ENCODE peak calls at places on chromosome 12, in five cellular contexts. T, R, D, S and W are unnamed samples.

GRCh38 chr12:68374315-68374982 is 42.3 kb upstream of the MDM1 start:
- DNase-seq in D (no peak), R (peak; percentile 20), S (no peak), T (no peak), W (no peak)

GRCh38 chr12:91704446-91704845 is 441.2 kb downstream of the BTG1 start:
- DNase-seq in R (no peak), D (no peak), T (no peak), S (no peak), W (no peak)

GRCh38 chr12:23895792-23896218 is 53.7 kb downstream of the SOX5 start:
- DNase-seq in T (peak; percentile 74), R (no peak), S (no peak), D (no peak), W (no peak)

GRCh38 chr12:28782812-28783211 is 366.3 kb upstream of the FAR2 start:
- DNase-seq in R (no peak), S (no peak), D (no peak), T (no peak), W (no peak)

GRCh38 chr12:65741662-65742480 is 82.4 kb upstream of the HMGA2 start:
- DNase-seq in D (no peak), S (no peak), T (peak; percentile 79), R (no peak), W (no peak)

GRCh38 chr12:48980953-48981756 is 3.0 kb downstream of the WNT1 start:
- DNase-seq in S (peak; percentile 60), T (peak; percentile 67), R (no peak), D (no peak), W (no peak)

GRCh38 chr12:107417004-107417403 is 268.6 kb upstream of the PWP1 start:
- DNase-seq in D (no peak), S (no peak), R (no peak), T (no peak), W (no peak)

GRCh38 chr12:121287267-121287954 is 9.1 kb downstream of the CAMKK2 start:
- DNase-seq in T (no peak), D (no peak), R (no peak), S (no peak), W (peak; percentile 33)

GRCh38 chr12:57899010-57899662 is 42.2 kb upstream of the ATP23 start:
- DNase-seq in S (peak; percentile 81), R (peak; percentile 73), D (no peak), T (no peak), W (peak; percentile 51)

GRCh38 chr12:111462134-111462821 is 56.6 kb downstream of the SH2B3 start:
- DNase-seq in S (no peak), D (no peak), T (no peak), R (no peak), W (peak; percentile 72)

GRCh38 chr12:47848853-47849252 is 29.1 kb upstream of the HDAC7 start:
- DNase-seq in R (no peak), T (no peak), S (no peak), D (no peak), W (no peak)

GRCh38 chr12:43290836-43291235 is 261.2 kb downstream of the ADAMTS20 start:
- DNase-seq in R (no peak), S (no peak), T (no peak), D (no peak), W (no peak)

GRCh38 chr12:98532687-98533304 is 17.4 kb downstream of the TMPO start:
- DNase-seq in T (peak; percentile 85), D (peak; percentile 60), R (no peak), S (no peak), W (peak; percentile 23)

GRCh38 chr12:122979908-122980191 is 631 bp upstream of the ARL6IP4 start:
- DNase-seq in D (no peak), R (no peak), T (no peak), S (no peak), W (no peak)

GRCh38 chr12:57726884-57727757 is 11.4 kb downstream of the AGAP2 start:
- DNase-seq in D (no peak), S (peak; percentile 66), T (peak; percentile 55), R (no peak), W (no peak)

GRCh38 chr12:70243510-70244331 is 488 bp downstream of the CNOT2 start:
- DNase-seq in D (peak; percentile 13), R (peak; percentile 62), S (peak; percentile 77), T (peak; percentile 69), W (no peak)

GRCh38 chr12:1791104-1791927 is 29.0 kb upstream of the LRTM2 start:
- DNase-seq in S (no peak), R (peak; percentile 53), D (peak; percentile 38), T (peak; percentile 73), W (no peak)

GRCh38 chr12:75908961-75909699 is 122.4 kb downstream of the PHLDA1 start:
- DNase-seq in T (no peak), S (peak; percentile 58), D (no peak), R (no peak), W (peak; percentile 72)

GRCh38 chr12:79689477-79690155 is 1.1 kb downstream of the PAWR start:
- DNase-seq in S (peak; percentile 57), R (no peak), D (no peak), T (peak; percentile 71), W (no peak)

GRCh38 chr12:67514502-67514901 is 134.0 kb upstream of the DYRK2 start:
- DNase-seq in R (no peak), S (no peak), D (no peak), T (no peak), W (no peak)

GRCh38 chr12:106673151-106673550 is 90.3 kb downstream of the RFX4 start:
- DNase-seq in S (no peak), D (no peak), T (peak; percentile 5), R (no peak), W (no peak)

GRCh38 chr12:56947633-56948535 is 9.5 kb downstream of the RDH16 start:
- DNase-seq in R (no peak), D (peak; percentile 8), T (peak; percentile 40), S (no peak), W (no peak)

GRCh38 chr12:98198261-98198982 is 317.0 kb upstream of the TMPO start:
- DNase-seq in S (no peak), R (no peak), D (no peak), T (peak; percentile 30), W (no peak)

GRCh38 chr12:24851816-24852337 is 97.0 kb downstream of the BCAT1 start:
- DNase-seq in R (no peak), T (no peak), S (no peak), D (no peak), W (no peak)

GRCh38 chr12:45415393-45415817 is 199.5 kb downstream of the ANO6 start:
- DNase-seq in R (no peak), S (peak; percentile 82), T (no peak), D (peak; percentile 87), W (peak; percentile 95)

GRCh38 chr12:51531284-51531981 is 59.6 kb upstream of the SCN8A start:
- DNase-seq in D (no peak), R (no peak), S (no peak), T (peak; percentile 8), W (no peak)

DNA sequence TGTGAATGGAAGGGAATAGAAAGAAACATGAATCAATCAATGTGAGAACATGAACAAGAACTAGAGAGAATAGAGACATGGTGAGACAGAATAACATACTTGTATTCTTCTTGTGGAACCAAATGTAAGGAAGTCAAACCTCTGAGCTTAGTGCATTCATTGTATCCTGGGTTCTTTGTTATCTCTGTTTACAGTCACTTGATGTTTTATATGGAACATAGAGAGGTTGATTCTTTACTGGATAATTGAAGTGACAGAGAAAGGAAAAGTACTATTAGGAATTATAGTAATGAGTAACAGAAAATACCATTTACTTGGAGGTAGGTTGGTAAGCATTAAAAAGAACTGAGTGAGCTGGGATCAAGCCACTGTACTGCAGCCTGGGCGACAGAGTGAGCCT is 2.5 kb upstream of the WNK1 start:
- DNase-seq in R (no peak), T (no peak), D (no peak), S (no peak), W (no peak)
- H3K27ac ChIP-seq in R (peak overlapping the region; percentile 87), T (no peak overlapping the region), D (no peak overlapping the region), S (no peak overlapping the region), W (no peak overlapping the region)

DNA sequence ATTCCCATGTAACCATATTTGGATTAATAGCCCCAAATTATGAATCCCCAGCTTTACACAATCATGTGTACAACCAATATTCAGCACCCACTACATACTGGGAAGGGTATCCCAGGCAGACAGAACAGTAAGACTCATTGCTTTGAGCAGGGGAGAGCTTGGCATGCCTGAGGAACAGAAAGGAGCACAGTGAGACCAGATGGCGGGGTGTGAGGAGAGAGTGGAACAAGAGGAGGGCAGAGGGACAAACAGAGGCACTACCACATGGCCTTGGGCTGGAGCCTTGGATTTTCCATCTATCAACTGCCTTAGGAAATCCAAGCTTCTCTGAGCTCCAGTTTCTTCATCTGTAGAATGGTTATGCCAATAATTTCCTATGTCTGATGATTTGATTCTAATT is 3.8 kb downstream of the DGKA start:
- DNase-seq in R (no peak), D (no peak), S (no peak), T (no peak), W (no peak)
- H3K27ac ChIP-seq in R (peak overlapping the region; percentile 70), D (no peak overlapping the region), S (no peak overlapping the region), T (no peak overlapping the region), W (no peak overlapping the region)

GRCh38 chr12:108766294-108766693 is 35.0 kb upstream of the CORO1C start:
- DNase-seq in D (no peak), S (no peak), R (no peak), T (no peak), W (no peak)
- H3K27ac ChIP-seq in D (no peak overlapping the region), S (no peak overlapping the region), R (no peak overlapping the region), T (no peak overlapping the region), W (no peak overlapping the region)

GRCh38 chr12:14950421-14950820 is 11.0 kb downstream of the ARHGDIB start:
- DNase-seq in T (no peak), S (no peak), D (no peak), R (no peak), W (no peak)
- H3K27ac ChIP-seq in T (no peak overlapping the region), S (no peak overlapping the region), D (no peak overlapping the region), R (peak overlapping the region; percentile 90), W (no peak overlapping the region)

GRCh38 chr12:55842681-55843429 is at the start of gene MMP19:
- DNase-seq in S (no peak), R (no peak), T (peak; percentile 74), D (no peak), W (peak; percentile 62)
- H3K27ac ChIP-seq in S (no peak within 1 kb of the TSS), R (no peak within 1 kb of the TSS), T (no peak within 1 kb of the TSS), D (no peak within 1 kb of the TSS), W (peak within 1 kb of the TSS; percentile 61)

DNA sequence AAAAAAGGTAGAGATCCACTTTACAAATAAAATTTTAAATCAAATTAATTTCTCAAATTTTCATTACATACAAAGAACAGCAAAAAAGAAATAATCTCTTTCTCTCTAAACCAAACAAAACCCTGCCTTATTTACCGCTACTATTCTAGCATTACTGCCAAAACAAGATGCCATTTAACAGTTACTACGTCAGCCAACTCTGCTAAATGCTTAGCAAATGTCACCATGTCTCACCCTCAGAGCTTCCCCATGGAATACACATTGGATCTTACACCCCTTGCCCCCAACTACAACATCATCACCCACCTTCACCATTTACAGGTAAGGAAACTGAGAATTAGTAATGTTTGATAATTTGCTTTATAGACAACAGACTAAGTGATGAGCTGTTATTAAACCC is 23.0 kb upstream of the NR2C1 start:
- DNase-seq in T (no peak), S (no peak), D (no peak), R (no peak), W (no peak)
- H3K27ac ChIP-seq in T (no peak overlapping the region), S (no peak overlapping the region), D (no peak overlapping the region), R (no peak overlapping the region), W (no peak overlapping the region)

DNA sequence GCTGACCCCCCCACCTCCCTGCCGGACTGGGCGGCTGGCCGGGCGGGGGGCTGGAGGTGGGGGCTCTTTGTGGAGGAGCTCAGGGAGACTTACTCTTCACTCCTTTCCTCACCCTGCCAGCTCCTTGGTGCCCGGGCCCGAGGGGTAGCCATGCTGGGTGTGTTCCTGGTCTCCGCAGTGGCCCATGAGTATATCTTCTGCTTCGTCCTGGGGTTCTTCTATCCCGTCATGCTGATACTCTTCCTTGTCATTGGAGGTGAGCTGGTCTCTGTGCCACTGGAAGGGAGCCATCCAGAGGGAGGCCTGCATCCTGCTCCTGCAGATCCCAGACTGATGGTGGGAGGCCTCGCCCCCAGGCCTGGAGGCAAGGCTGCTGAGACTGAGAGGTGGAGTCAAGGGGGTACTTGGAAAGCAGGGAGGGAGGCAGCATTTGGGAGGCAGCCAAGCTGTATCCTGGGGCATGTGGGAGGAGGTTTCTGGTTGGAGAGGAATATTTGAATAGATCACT is 19.7 kb downstream of the SOAT2 start:
- DNase-seq in R (no peak), D (no peak), S (no peak), T (no peak), W (no peak)
- H3K27ac ChIP-seq in R (no peak overlapping the region), D (no peak overlapping the region), S (no peak overlapping the region), T (no peak overlapping the region), W (no peak overlapping the region)